ENCODE peak calls at places on chromosomes 2 and 18, in six cellular contexts. A, F, L, O, C and H are unnamed samples. For H3K4me1, the result is how much of the 10 kb centered on the place peaks cover.

GRCh38 chr2:238810321-238810720 is 37.6 kb upstream of the TWIST2 start:
- DNase-seq in A (no peak), F (no peak), L (no peak), O (no peak), C (no peak), H (no peak)

GRCh38 chr2:10777842-10778723 is 34.5 kb downstream of the PDIA6 start:
- DNase-seq in A (no peak), F (peak), L (peak), O (no peak), C (no peak), H (no peak)

GRCh38 chr18:68177807-68178702 is 536.9 kb downstream of the TMX3 start:
- DNase-seq in A (peak), F (peak), L (peak), O (no peak), C (peak), H (peak)

GRCh38 chr2:208389940-208390339 is 16.7 kb upstream of the PTH2R start:
- DNase-seq in A (no peak), F (no peak), L (no peak), O (no peak), C (no peak), H (no peak)

GRCh38 chr18:48010264-48010663 is 79.8 kb upstream of the SMAD2 start:
- DNase-seq in A (no peak), F (no peak), L (no peak), O (no peak), C (no peak), H (no peak)

GRCh38 chr2:642431-642815 is 34.8 kb downstream of the TMEM18 start:
- DNase-seq in A (no peak), F (no peak), L (no peak), O (no peak), C (no peak), H (no peak)

GRCh38 chr2:893311-893710 is 57.3 kb upstream of the SNTG2 start:
- DNase-seq in A (no peak), F (no peak), L (peak), O (no peak), C (peak), H (peak)

GRCh38 chr2:20422679-20423271 is 24.1 kb upstream of the RHOB start:
- DNase-seq in A (peak), F (peak), L (no peak), O (peak), C (no peak), H (no peak)

GRCh38 chr2:71928734-71929481 is 218.8 kb downstream of the CYP26B1 start:
- DNase-seq in A (no peak), F (no peak), L (no peak), O (no peak), C (no peak), H (no peak)

GRCh38 chr2:188898261-188898660 is 75.9 kb upstream of the COL3A1 start:
- DNase-seq in A (no peak), F (no peak), L (no peak), O (no peak), C (no peak), H (no peak)

GRCh38 chr2:142425551-142425950 is 294.7 kb upstream of the LRP1B start:
- DNase-seq in A (no peak), F (peak), L (no peak), O (no peak), C (no peak), H (no peak)

GRCh38 chr2:138615257-138615656 is 113.7 kb downstream of the SPOPL start:
- DNase-seq in A (peak), F (no peak), L (no peak), O (no peak), C (no peak), H (no peak)

GRCh38 chr2:230166557-230167170 is 53.1 kb downstream of the SP110 start:
- DNase-seq in A (no peak), F (no peak), L (no peak), O (no peak), C (no peak), H (no peak)

GRCh38 chr2:54428401-54428800 is 27.7 kb upstream of the SPTBN1 start:
- DNase-seq in A (no peak), F (no peak), L (no peak), O (peak), C (peak), H (no peak)

GRCh38 chr18:3649559-3650426 is 199.8 kb downstream of the TGIF1 start:
- DNase-seq in A (peak), F (no peak), L (no peak), O (peak), C (no peak), H (no peak)

GRCh38 chr2:181615086-181615635 is 41.7 kb downstream of the CERKL start:
- DNase-seq in A (no peak), F (peak), L (no peak), O (no peak), C (no peak), H (no peak)

GRCh38 chr2:66478729-66479316 is 43.9 kb downstream of the MEIS1 start:
- DNase-seq in A (no peak), F (no peak), L (no peak), O (no peak), C (no peak), H (no peak)

GRCh38 chr2:101307950-101308431 is 510 bp downstream of the RNF149 start:
- DNase-seq in A (peak), F (no peak), L (no peak), O (peak), C (no peak), H (peak)

GRCh38 chr2:160214461-160215055 is 14.5 kb upstream of the ITGB6 start:
- DNase-seq in A (peak), F (no peak), L (no peak), O (peak), C (peak), H (no peak)

GRCh38 chr2:134386321-134386720 is 132.4 kb downstream of the MGAT5 start:
- DNase-seq in A (no peak), F (no peak), L (no peak), O (no peak), C (no peak), H (no peak)

GRCh38 chr2:210264282-210264681 is 39.0 kb upstream of the ACADL start:
- DNase-seq in A (no peak), F (no peak), L (no peak), O (no peak), C (no peak), H (no peak)

GRCh38 chr2:46117379-46117778 is 179.8 kb upstream of the EPAS1 start:
- DNase-seq in A (peak), F (no peak), L (no peak), O (no peak), C (no peak), H (no peak)

GRCh38 chr18:76922107-76922506 is 99.8 kb downstream of the ZNF236 start:
- DNase-seq in A (peak), F (peak), L (peak), O (peak), C (peak), H (peak)

GRCh38 chr18:69980509-69980908 is 32.8 kb upstream of the CD226 start:
- DNase-seq in A (no peak), F (no peak), L (no peak), O (no peak), C (no peak), H (no peak)

GRCh38 chr18:23201741-23202140 is 66.5 kb downstream of the CABLES1 start:
- DNase-seq in A (no peak), F (no peak), L (no peak), O (no peak), C (no peak), H (no peak)

GRCh38 chr2:174748948-174749347 is 15.3 kb downstream of the CHRNA1 start:
- DNase-seq in A (peak), F (peak), L (peak), O (peak), C (peak), H (peak)

GRCh38 chr2:149087751-149088150 is 49.3 kb downstream of the LYPD6B start:
- DNase-seq in A (no peak), F (no peak), L (no peak), O (no peak), C (no peak), H (no peak)
- TF ChIP-seq CTCF in A (peak), F (peak), L (no peak), O (no peak), C (no peak), H (peak)

GRCh38 chr18:75176849-75177248 is 32.1 kb downstream of the PTGR3 start:
- DNase-seq in A (no peak), F (no peak), L (no peak), O (no peak), C (no peak), H (no peak)
- H3K4me1 ChIP-seq in A (under half), F (under half), L (under half), O (under half), C (under half), H (under half)

DNA sequence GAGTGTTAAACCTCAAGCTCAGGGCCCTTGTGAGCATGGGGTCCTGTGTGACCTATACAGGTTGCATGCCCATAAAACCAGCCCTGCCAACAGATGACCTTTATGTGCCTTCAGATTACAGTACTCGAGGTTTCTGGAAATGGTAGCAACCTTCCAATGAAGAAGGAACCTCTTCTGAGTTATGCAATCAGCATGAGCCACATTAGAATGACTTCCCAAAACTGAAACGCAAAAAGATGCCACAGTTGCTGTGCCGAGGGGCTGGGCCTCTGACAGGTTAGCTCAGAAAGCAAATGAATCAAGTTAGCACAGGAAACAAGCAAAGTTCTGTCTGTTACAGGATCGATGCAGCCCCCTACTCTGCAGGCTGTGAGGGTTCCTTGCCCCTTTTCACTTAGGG is 37.7 kb downstream of the TGFA start:
- DNase-seq in A (no peak), F (no peak), L (no peak), O (no peak), C (no peak), H (no peak)
- TF ChIP-seq CTCF in A (no peak), F (no peak), L (no peak), O (no peak), C (no peak), H (no peak)

DNA sequence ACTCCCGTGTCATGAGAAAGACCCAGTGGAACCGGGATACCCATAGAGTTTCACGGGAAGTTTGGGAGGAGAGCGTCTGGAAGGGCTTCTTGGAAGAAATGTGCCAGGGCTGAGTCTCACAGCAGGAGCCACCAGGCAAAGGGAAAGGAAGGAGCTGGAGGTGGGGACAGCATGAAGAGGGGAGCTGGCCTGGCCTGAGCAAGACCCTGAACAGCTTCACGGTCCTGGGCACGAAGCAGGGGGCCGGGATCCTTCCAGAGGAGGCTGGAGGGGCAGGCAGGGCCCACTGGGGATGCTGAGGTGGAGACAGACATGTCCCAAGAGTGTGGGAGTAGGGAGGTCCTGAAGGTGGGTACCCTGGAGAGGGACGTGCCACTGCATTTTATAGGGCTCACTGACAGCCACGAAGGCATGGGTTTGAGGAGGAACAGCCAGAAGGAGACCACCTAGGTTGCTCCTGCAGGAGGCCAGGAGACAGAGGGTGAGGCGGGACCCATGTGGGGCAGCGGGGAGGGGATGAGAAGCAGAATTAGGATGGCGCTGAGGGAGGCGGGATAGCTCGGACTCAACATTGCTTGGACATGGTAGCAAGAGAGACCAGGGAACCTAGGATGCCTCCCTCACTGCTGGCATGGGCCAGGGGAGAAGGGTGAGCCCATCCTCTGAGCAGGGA is 168.1 kb upstream of the ID2 start:
- DNase-seq in A (no peak), F (no peak), L (no peak), O (no peak), C (no peak), H (no peak)
- H3K4me1 ChIP-seq in A (under half), F (under half), L (under half), O (under half), C (under half), H (under half)

GRCh38 chr2:234305846-234306245 is 191.0 kb downstream of the ARL4C start:
- DNase-seq in A (peak), F (no peak), L (no peak), O (no peak), C (no peak), H (no peak)

GRCh38 chr2:234300393-234300792 is 196.5 kb downstream of the ARL4C start:
- DNase-seq in A (no peak), F (no peak), L (no peak), O (no peak), C (no peak), H (no peak)

GRCh38 chr2:234300932-234301823 is 195.7 kb downstream of the ARL4C start:
- DNase-seq in A (no peak), F (no peak), L (no peak), O (no peak), C (no peak), H (no peak)

GRCh38 chr2:234304945-234305344 is 191.9 kb downstream of the ARL4C start:
- DNase-seq in A (peak), F (no peak), L (no peak), O (no peak), C (no peak), H (no peak)

GRCh38 chr2:234302664-234302991 is 194.3 kb downstream of the ARL4C start:
- DNase-seq in A (no peak), F (no peak), L (no peak), O (no peak), C (no peak), H (no peak)
- TF ChIP-seq CTCF in A (no peak), F (no peak), L (no peak), O (no peak), C (no peak), H (no peak)

GRCh38 chr2:236164983-236165301 is 3.2 kb downstream of the GBX2 start:
- DNase-seq in A (no peak), F (peak), L (no peak), O (no peak), C (no peak), H (no peak)
- H3K4me1 ChIP-seq in A (under half), F (under half), L (under half), O (under half), C (under half), H (half or more)

GRCh38 chr18:42736074-42736473 is 379.4 kb downstream of the RIT2 start:
- DNase-seq in A (no peak), F (no peak), L (no peak), O (no peak), C (no peak), H (no peak)

GRCh38 chr18:42734520-42734919 is 381.0 kb downstream of the RIT2 start:
- DNase-seq in A (no peak), F (no peak), L (no peak), O (no peak), C (no peak), H (no peak)

GRCh38 chr18:42730272-42730671 is 385.2 kb downstream of the RIT2 start:
- DNase-seq in A (no peak), F (peak), L (no peak), O (no peak), C (no peak), H (no peak)
- TF ChIP-seq CTCF in A (no peak), F (peak), L (no peak), O (no peak), C (no peak), H (no peak)